ENCODE peak calls at places on chromosomes 1 and 21, in ten cellular contexts. B is heart left ventricle, Q is adrenal gland, Y is psoas muscle, U is lower lobe of right lung, P is fibroblast of villous mesenchyme, H is MG63, D is Panc1, V is thoracic aorta, L is OCI-LY7. R is an unnamed sample.

GRCh38 chr21:31526040-31526439 is 133.5 kb upstream of the SOD1 start:
- DNase-seq in B (no peak), Q (no peak), Y (no peak), U (no peak), P (no peak), H (peak), D (no peak), V (no peak), L (no peak), R (no peak)

GRCh38 chr1:24416666-24417391 is 1.2 kb downstream of the NIPAL3 start:
- DNase-seq in B (no peak), Q (no peak), Y (no peak), U (no peak), P (peak), H (peak), D (peak), V (no peak), L (peak), R (peak)

GRCh38 chr1:3119748-3120524 is 50.9 kb downstream of the PRDM16 start:
- DNase-seq in B (peak), Q (no peak), Y (no peak), U (no peak), P (no peak), H (no peak), D (no peak), V (no peak), L (no peak), R (no peak)

GRCh38 chr1:228842094-228842775 is 107.0 kb downstream of the RHOU start:
- DNase-seq in B (peak), Q (peak), Y (peak), U (no peak), P (peak), H (peak), D (no peak), V (no peak), L (no peak), R (no peak)

GRCh38 chr1:156592910-156593732 is 1.5 kb downstream of the NAXE start:
- DNase-seq in B (no peak), Q (no peak), Y (no peak), U (no peak), P (no peak), H (no peak), D (no peak), V (no peak), L (peak), R (peak)

GRCh38 chr21:46546799-46547198 is 58.1 kb downstream of the S100B start:
- DNase-seq in B (no peak), Q (no peak), Y (no peak), U (no peak), P (no peak), H (no peak), D (no peak), V (no peak), L (no peak), R (no peak)

GRCh38 chr1:160325252-160325651 is 17.8 kb downstream of the COPA start:
- DNase-seq in B (no peak), Q (no peak), Y (no peak), U (no peak), P (no peak), H (no peak), D (no peak), V (no peak), L (no peak), R (no peak)

GRCh38 chr1:20472121-20472520 is 13.9 kb downstream of the CAMK2N1 start:
- DNase-seq in B (no peak), Q (no peak), Y (no peak), U (no peak), P (no peak), H (no peak), D (no peak), V (no peak), L (no peak), R (no peak)

GRCh38 chr1:193558491-193559028 is 372.1 kb upstream of the B3GALT2 start:
- DNase-seq in B (no peak), Q (peak), Y (no peak), U (no peak), P (peak), H (peak), D (no peak), V (no peak), L (no peak), R (no peak)

GRCh38 chr1:35567947-35568558 is 5.1 kb upstream of the TFAP2E start:
- DNase-seq in B (no peak), Q (no peak), Y (no peak), U (no peak), P (no peak), H (no peak), D (no peak), V (no peak), L (no peak), R (no peak)

GRCh38 chr1:161198206-161198876 is 513 bp downstream of the ADAMTS4 start:
- DNase-seq in B (peak), Q (no peak), Y (peak), U (no peak), P (peak), H (peak), D (no peak), V (no peak), L (no peak), R (no peak)

DNA sequence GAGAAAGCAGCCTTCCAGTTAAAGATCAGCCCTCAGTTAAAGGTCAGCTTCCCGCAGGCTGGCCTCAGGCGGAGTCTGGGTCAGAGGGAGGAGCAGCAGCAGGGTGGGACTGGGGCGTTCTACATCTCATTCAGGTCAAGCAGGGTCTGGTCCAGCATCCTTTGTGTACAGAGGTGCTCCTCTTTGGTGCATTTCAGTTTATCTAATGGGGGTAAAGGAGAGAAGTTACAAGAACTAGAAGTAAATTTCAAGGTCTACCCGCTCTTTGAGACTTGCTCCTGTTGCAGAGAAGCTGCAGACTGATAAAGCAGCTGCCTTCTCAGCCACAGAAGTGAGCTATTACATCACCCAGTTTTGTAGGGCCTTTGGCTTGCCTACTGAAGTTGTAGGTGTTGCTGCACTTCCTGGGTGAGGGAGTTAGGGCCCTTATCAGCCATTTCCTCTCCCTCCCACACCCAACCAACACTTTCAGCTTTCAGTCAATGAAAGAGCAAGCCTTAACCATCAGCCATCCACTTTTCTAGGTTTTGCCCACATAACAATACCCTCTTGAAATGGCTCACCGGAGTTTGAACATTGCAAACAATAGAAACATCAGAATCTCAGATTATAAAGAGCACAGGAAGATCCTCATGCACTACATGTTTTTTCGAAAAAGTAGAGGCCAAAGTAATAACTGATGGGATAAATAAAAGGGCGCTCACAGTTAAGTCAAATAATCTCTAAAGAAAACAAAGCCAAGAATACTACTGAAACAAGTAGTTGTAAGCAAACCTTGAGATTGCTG is 2.8 kb upstream of the NUP210L start:
- DNase-seq in B (no peak), Q (peak), Y (no peak), U (no peak), P (peak), H (no peak), D (no peak), V (no peak), L (peak), R (peak)
- H3K4me3 ChIP-seq in B (no peak), Q (no peak), Y (no peak), U (no peak), P (no peak), H (no peak), D (no peak), V (no peak), L (no peak), R (no peak)

DNA sequence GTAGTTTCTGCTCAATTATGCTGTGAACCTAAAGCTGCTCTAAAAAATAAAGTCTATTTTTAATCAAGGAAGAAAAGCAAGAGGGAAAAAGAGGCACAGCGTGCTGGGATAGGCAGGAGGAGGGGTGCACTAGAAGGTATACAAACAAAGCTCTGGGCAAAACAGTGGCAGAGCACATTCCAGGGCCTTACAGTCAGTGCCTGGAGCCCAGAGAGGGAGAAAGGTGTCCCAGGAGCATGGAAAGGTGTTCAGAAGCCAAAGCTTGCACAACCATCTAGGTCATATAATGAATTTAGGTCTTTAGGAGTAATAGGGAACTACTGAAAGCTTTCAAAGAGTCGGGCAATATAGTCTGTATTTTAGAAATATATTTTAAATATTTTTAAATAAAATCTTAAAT is 163.6 kb upstream of the PALMD start:
- DNase-seq in B (no peak), Q (no peak), Y (no peak), U (no peak), P (no peak), H (no peak), D (no peak), V (no peak), L (no peak), R (no peak)
- H3K4me3 ChIP-seq in B (no peak), Q (no peak), Y (no peak), U (no peak), P (no peak), H (no peak), D (no peak), V (no peak), L (no peak), R (no peak)

GRCh38 chr1:245177071-245177900 is 22.5 kb downstream of the KIF26B start:
- DNase-seq in B (no peak), Q (no peak), Y (no peak), U (no peak), P (no peak), H (no peak), D (no peak), V (no peak), L (no peak), R (no peak)
- H3K4me3 ChIP-seq in B (no peak), Q (no peak), Y (no peak), U (no peak), P (no peak), H (no peak), D (no peak), V (no peak), L (no peak), R (no peak)

DNA sequence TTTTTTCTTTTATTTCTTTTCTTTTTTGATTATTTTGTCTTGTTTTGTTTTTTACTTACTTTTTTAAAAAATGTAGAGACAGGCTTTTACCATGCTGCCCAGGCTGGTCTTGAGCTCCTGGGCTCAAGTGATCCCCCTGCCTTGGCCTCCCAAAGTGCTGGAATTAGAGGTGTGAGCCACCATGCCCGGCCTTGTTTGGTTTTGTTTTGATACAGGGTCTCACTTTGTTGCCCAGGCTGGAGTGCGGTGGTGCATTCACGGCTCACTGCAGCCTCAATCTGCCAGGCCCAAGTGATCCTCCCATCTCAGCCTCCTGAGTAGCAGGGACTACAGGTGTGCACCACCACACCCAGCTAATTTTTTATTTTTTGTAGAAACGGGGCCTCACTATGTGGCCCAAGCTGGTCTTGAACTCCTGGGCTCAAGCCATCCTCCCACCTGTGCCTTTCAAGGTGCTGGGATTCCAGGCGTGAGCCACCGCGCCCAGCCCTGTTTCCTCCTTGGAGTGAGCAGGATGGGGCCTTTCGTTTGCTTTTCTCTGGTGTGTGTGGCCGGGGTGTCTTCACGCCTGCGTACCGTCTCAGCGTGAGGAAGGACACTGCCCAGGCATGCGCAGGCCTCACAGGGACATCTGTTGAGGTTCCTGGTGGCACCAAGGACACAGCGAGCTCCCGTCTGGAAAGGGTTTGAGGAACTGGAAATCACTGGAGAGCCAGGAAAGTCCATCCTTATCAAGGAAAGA is 15.5 kb downstream of the SLC45A1 start:
- DNase-seq in B (no peak), Q (no peak), Y (no peak), U (no peak), P (no peak), H (no peak), D (no peak), V (no peak), L (no peak), R (no peak)
- H3K4me3 ChIP-seq in B (no peak), Q (no peak), Y (no peak), U (no peak), P (no peak), H (no peak), D (no peak), V (no peak), L (no peak), R (no peak)

DNA sequence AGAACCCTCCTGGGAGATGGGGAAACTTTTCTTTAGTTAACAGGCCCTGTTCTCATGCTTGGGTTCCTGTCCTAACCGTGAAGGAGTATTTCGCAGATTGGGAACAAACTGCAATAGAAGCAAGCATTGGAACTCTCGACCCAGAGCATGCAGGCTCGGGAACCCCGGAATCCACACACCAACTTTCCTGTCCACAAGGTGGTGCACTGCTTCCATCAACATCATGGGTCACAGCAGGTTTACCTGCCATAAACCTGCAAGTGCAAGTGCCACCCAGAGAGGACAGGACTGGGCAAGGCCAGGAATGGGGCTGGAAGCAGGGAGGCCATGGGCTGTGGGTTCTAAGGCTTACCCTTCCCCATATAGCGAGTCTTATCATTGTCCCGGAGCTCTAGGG is 6.9 kb downstream of the ENO1 start:
- DNase-seq in B (no peak), Q (no peak), Y (no peak), U (no peak), P (no peak), H (no peak), D (no peak), V (no peak), L (no peak), R (no peak)
- H3K4me3 ChIP-seq in B (no peak), Q (no peak), Y (no peak), U (no peak), P (no peak), H (no peak), D (no peak), V (no peak), L (no peak), R (no peak)

R was measured in GM12865.